ENCODE peak calls at places on chromosomes 4 and X, in four cellular contexts. U is IMR-90, Y is A549, D is body of pancreas. W is an unnamed sample.

GRCh38 chr4:74433043-74433442 is 11.9 kb upstream of the AREG start:
- DNase-seq in D (no peak), U (peak), Y (no peak), W (no peak)

GRCh38 chrX:41984628-41985027 is 61.3 kb upstream of the CASK start:
- DNase-seq in Y (no peak), D (no peak), U (no peak), W (no peak)

GRCh38 chr4:79923290-79923689 is 149.7 kb downstream of the ANTXR2 start:
- DNase-seq in D (no peak), Y (no peak), U (no peak), W (no peak)

GRCh38 chr4:1855334-1856070 is 454 bp downstream of the LETM1 start:
- DNase-seq in Y (no peak), U (no peak), D (peak), W (no peak)

GRCh38 chr4:186486172-186486571 is 69.2 kb downstream of the MTNR1A start:
- DNase-seq in U (peak), D (no peak), Y (no peak), W (no peak)

GRCh38 chr4:8433181-8433580 is 7.3 kb downstream of the ACOX3 start:
- DNase-seq in Y (no peak), D (no peak), U (no peak), W (no peak)

GRCh38 chr4:126268106-126268505 is 953.4 kb downstream of the FAT4 start:
- DNase-seq in U (peak), Y (no peak), D (no peak), W (no peak)

GRCh38 chrX:70479197-70479969 is 34.7 kb downstream of the DLG3 start:
- DNase-seq in D (no peak), Y (peak), U (peak), W (no peak)

GRCh38 chr4:185254434-185254833 is 45.0 kb downstream of the SNX25 start:
- DNase-seq in U (peak), Y (no peak), D (no peak), W (no peak)

GRCh38 chrX:141341341-141341740 is 99.0 kb upstream of the SPANXC start:
- DNase-seq in U (peak), D (no peak), Y (peak), W (no peak)

GRCh38 chr4:22607382-22607781 is 85.4 kb upstream of the GBA3 start:
- DNase-seq in U (peak), Y (peak), D (peak), W (no peak)

GRCh38 chr4:118280501-118281218 is 72.1 kb downstream of the PRSS12 start:
- DNase-seq in D (peak), U (peak), Y (peak), W (no peak)

GRCh38 chrX:25083661-25084060 is 67.9 kb upstream of the ARX start:
- DNase-seq in U (no peak), Y (peak), D (no peak), W (no peak)

GRCh38 chr4:35102111-35102510 is 1142.2 kb downstream of the ARAP2 start:
- DNase-seq in Y (no peak), D (no peak), U (no peak), W (no peak)
- H3K4me3 ChIP-seq in Y (no peak), D (no peak), U (no peak), W (no peak)

GRCh38 chr4:168318266-168318895 is at the start of gene DDX60:
- DNase-seq in D (peak), U (peak), Y (peak), W (peak)
- TF ChIP-seq POLR2A in D (peak), U (peak), Y (peak), W (no peak)

GRCh38 chr4:139329665-139330200 is 27.5 kb upstream of the NDUFC1 start:
- DNase-seq in Y (no peak), D (no peak), U (no peak), W (no peak)
- H3K4me3 ChIP-seq in Y (no peak), D (no peak), U (no peak), W (no peak)

GRCh38 chr4:86592553-86593249 is 1.4 kb upstream of the PTPN13 start:
- DNase-seq in Y (peak), D (no peak), U (peak), W (no peak)

GRCh38 chr4:86595426-86595805 is 1.3 kb downstream of the PTPN13 start:
- DNase-seq in D (no peak), Y (no peak), U (peak), W (no peak)

GRCh38 chr4:86594559-86595425 is 677 bp downstream of the PTPN13 start:
- DNase-seq in D (peak), U (peak), Y (peak), W (peak)

GRCh38 chr4:86596802-86597201 is 2.7 kb downstream of the PTPN13 start:
- DNase-seq in U (peak), D (no peak), Y (no peak), W (no peak)

GRCh38 chr4:86593726-86594558 is at the start of gene PTPN13:
- DNase-seq in Y (peak), D (peak), U (peak), W (peak)
- TF ChIP-seq POLR2A in Y (peak), D (peak), U (peak), W (peak)

GRCh38 chr4:86939123-86939522 is 4.3 kb downstream of the AFF1 start:
- DNase-seq in Y (no peak), U (no peak), D (no peak), W (no peak)

GRCh38 chr4:86942185-86942666 is 7.4 kb downstream of the AFF1 start:
- DNase-seq in U (peak), Y (peak), D (no peak), W (no peak)

GRCh38 chr4:86940176-86940575 is 5.4 kb downstream of the AFF1 start:
- DNase-seq in Y (no peak), U (peak), D (no peak), W (no peak)

GRCh38 chr4:86939737-86940141 is 4.9 kb downstream of the AFF1 start:
- DNase-seq in D (no peak), U (no peak), Y (no peak), W (no peak)

GRCh38 chr4:86940920-86941460 is 6.2 kb downstream of the AFF1 start:
- DNase-seq in D (no peak), Y (no peak), U (no peak), W (no peak)
- H3K4me3 ChIP-seq in D (no peak), Y (no peak), U (no peak), W (no peak)

GRCh38 chrX:54182864-54183613 is at the start of gene FAM120C:
- DNase-seq in U (peak), D (peak), Y (peak), W (peak)
- TF ChIP-seq POLR2A in U (peak), D (no peak), Y (peak), W (no peak)

GRCh38 chrX:44012484-44013096 is 39.4 kb upstream of the NDP start:
- DNase-seq in Y (peak), D (peak), U (peak), W (peak)
- H3K4me3 ChIP-seq in Y (no peak), D (no peak), U (no peak), W (no peak)

GRCh38 chr4:159278399-159278798 is 175.5 kb downstream of the RAPGEF2 start:
- DNase-seq in D (no peak), U (peak), Y (no peak), W (no peak)
- TF ChIP-seq POLR2A in D (no peak), U (no peak), Y (no peak), W (no peak)

GRCh38 chrX:134551365-134552095 is 91.6 kb downstream of the HPRT1 start:
- DNase-seq in Y (no peak), D (no peak), U (peak), W (no peak)
- H3K4me3 ChIP-seq in Y (no peak), D (no peak), U (peak), W (peak)

GRCh38 chrX:37350034-37350365 is 836 bp downstream of the PRRG1 start:
- DNase-seq in Y (peak), D (no peak), U (peak), W (peak)

GRCh38 chrX:37349131-37350033 is at the start of gene PRRG1:
- DNase-seq in D (peak), U (peak), Y (peak), W (peak)

GRCh38 chrX:37348237-37349130 is 680 bp upstream of the PRRG1 start:
- DNase-seq in U (peak), Y (no peak), D (no peak), W (no peak)

DNA sequence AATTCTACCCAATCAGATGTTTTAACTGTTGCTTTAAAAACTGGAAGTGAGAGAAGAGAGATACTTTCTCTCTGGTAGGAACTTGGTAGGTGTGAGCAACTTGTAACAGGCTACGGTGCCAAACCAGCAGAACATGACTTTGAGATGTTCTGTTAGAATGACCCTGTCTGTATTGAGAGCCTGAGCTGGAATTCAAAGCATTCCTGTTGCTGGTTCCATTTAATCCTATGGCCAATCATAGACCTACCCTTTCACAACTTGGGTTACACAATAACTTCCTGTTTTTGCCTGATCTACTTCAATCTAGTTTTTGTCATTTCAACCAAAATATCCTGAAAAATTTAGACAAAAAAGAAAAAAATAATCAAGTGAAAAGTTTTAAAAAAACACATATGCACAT is 1.7 kb upstream of the PRRG1 start:
- DNase-seq in U (peak), D (no peak), Y (no peak), W (peak)
- TF ChIP-seq POLR2A in U (no peak), D (no peak), Y (no peak), W (no peak)

W was measured in tibial nerve.